ENCODE peak calls at places on chromosomes 1 and 21, in six cellular contexts. R is NCI-H82, O is fibroblast of mammary gland, U is head of caudate nucleus, E is GM06990, H is C1 segment of cervical spinal cord. T is an unnamed sample.

GRCh38 chr1:10788592-10789006 is 7.8 kb downstream of the CASZ1 start:
- DNase-seq in R (no peak), O (no peak), U (peak), E (no peak), H (peak), T (no peak)

GRCh38 chr1:22447581-22448215 is 4.0 kb upstream of the ZBTB40 start:
- DNase-seq in R (no peak), O (peak), U (no peak), E (no peak), H (no peak), T (no peak)

GRCh38 chr1:56456426-56457101 is 122.8 kb downstream of the PLPP3 start:
- DNase-seq in R (no peak), O (peak), U (no peak), E (no peak), H (no peak), T (no peak)

GRCh38 chr1:209367031-209367813 is 216.3 kb upstream of the CAMK1G start:
- DNase-seq in R (no peak), O (peak), U (no peak), E (no peak), H (no peak), T (no peak)

GRCh38 chr1:22570140-22570909 is 7.0 kb downstream of the EPHA8 start:
- DNase-seq in R (no peak), O (no peak), U (no peak), E (no peak), H (no peak), T (no peak)

GRCh38 chr1:9542425-9542824 is 3.2 kb downstream of the SLC25A33 start:
- DNase-seq in R (no peak), O (peak), U (no peak), E (no peak), H (no peak), T (no peak)

GRCh38 chr21:37548521-37548981 is 182.0 kb downstream of the DYRK1A start:
- DNase-seq in R (no peak), O (no peak), U (no peak), E (no peak), H (no peak), T (no peak)

GRCh38 chr1:116521186-116521585 is 49.6 kb downstream of the CD58 start:
- DNase-seq in R (peak), O (peak), U (no peak), E (no peak), H (no peak), T (no peak)

GRCh38 chr1:37761416-37762095 is 3.4 kb downstream of the EPHA10 start:
- DNase-seq in R (no peak), O (no peak), U (peak), E (no peak), H (no peak), T (no peak)

GRCh38 chr1:28209700-28210099 is 23.1 kb downstream of the DNAJC8 start:
- DNase-seq in R (no peak), O (no peak), U (no peak), E (no peak), H (no peak), T (no peak)

GRCh38 chr1:8373547-8374270 is 55.8 kb downstream of the SLC45A1 start:
- DNase-seq in R (peak), O (peak), U (peak), E (no peak), H (no peak), T (no peak)

GRCh38 chr1:18328803-18329202 is 151.9 kb upstream of the KLHDC7A start:
- DNase-seq in R (no peak), O (no peak), U (no peak), E (no peak), H (no peak), T (no peak)

GRCh38 chr1:172351347-172351746 is 69.1 kb upstream of the C1orf105 start:
- DNase-seq in R (no peak), O (peak), U (no peak), E (no peak), H (no peak), T (no peak)

GRCh38 chr1:111990878-111991760 is 1.7 kb upstream of the KCND3 start:
- DNase-seq in R (peak), O (peak), U (peak), E (no peak), H (no peak), T (no peak)

GRCh38 chr21:32377991-32378390 is 14.8 kb downstream of the URB1 start:
- DNase-seq in R (no peak), O (no peak), U (no peak), E (no peak), H (no peak), T (no peak)

GRCh38 chr1:36122463-36123025 is 2.5 kb downstream of the COL8A2 start:
- DNase-seq in R (no peak), O (no peak), U (no peak), E (no peak), H (no peak), T (no peak)

T was measured in activated CD4-positive, alpha-beta T cell treated with anti-CD3 and anti-CD28 coated beads, Interleukin-2, amount 10 ng/mL, durations not matched to agents 7 days and 5 days.